ENCODE peak calls at places on chromosomes 11 and 22, in seven cellular contexts. K, O, E, X, P, Z and J are unnamed samples.

GRCh38 chr11:77208535-77208934 is 80.5 kb downstream of the MYO7A start:
- DNase-seq in K (no peak), O (no peak), E (no peak), X (no peak), P (peak; percentile 58), Z (no peak), J (no peak)

GRCh38 chr11:118198370-118198769 is 21.9 kb upstream of the SCN2B start:
- DNase-seq in K (peak; percentile 84), O (no peak), E (peak; percentile 76), X (peak; percentile 29), P (peak; percentile 93), Z (peak; percentile 82), J (peak; percentile 83)

GRCh38 chr22:25013634-25014033 is 61.1 kb downstream of the KIAA1671 start:
- DNase-seq in K (peak; percentile 37), O (no peak), E (peak; percentile 52), X (peak; percentile 52), P (no peak), Z (peak; percentile 27), J (no peak)

GRCh38 chr22:18033204-18033998 is 9.0 kb upstream of the MICAL3 start:
- DNase-seq in K (no peak), O (no peak), E (peak; percentile 35), X (no peak), P (peak; percentile 27), Z (no peak), J (no peak)

GRCh38 chr11:2750601-2751522 is 51.1 kb upstream of the KCNQ1OT1 start:
- DNase-seq in K (peak; percentile 12), O (no peak), E (no peak), X (no peak), P (peak; percentile 48), Z (peak; percentile 48), J (no peak)

GRCh38 chr22:32823024-32823730 is 21.7 kb downstream of the TIMP3 start:
- DNase-seq in K (no peak), O (peak; percentile 47), E (peak; percentile 43), X (no peak), P (no peak), Z (peak; percentile 54), J (no peak)

GRCh38 chr11:14267861-14268635 is 90.9 kb downstream of the RRAS2 start:
- DNase-seq in K (no peak), O (no peak), E (no peak), X (no peak), P (peak; percentile 25), Z (no peak), J (no peak)

GRCh38 chr11:13869404-13869886 is 93.1 kb upstream of the SPON1 start:
- DNase-seq in K (no peak), O (no peak), E (no peak), X (no peak), P (no peak), Z (no peak), J (no peak)

GRCh38 chr11:65646921-65647701 is 9.2 kb downstream of the SIPA1 start:
- DNase-seq in K (no peak), O (no peak), E (no peak), X (no peak), P (peak; percentile 83), Z (peak; percentile 56), J (no peak)

GRCh38 chr22:38850941-38851849 is 7.4 kb upstream of the NPTXR start:
- DNase-seq in K (no peak), O (peak; percentile 82), E (no peak), X (peak; percentile 60), P (no peak), Z (no peak), J (no peak)

GRCh38 chr22:30829901-30830550 is 135.4 kb downstream of the OSBP2 start:
- DNase-seq in K (no peak), O (peak; percentile 99), E (no peak), X (peak; percentile 99), P (no peak), Z (no peak), J (no peak)

GRCh38 chr11:1924646-1925372 is 5.3 kb downstream of the TNNT3 start:
- DNase-seq in K (no peak), O (no peak), E (no peak), X (no peak), P (peak; percentile 69), Z (no peak), J (no peak)

GRCh38 chr11:6443269-6444003 is 2.6 kb upstream of the HPX start:
- DNase-seq in K (peak; percentile 44), O (no peak), E (peak; percentile 54), X (peak; percentile 27), P (peak; percentile 82), Z (peak; percentile 38), J (peak; percentile 40)

GRCh38 chr11:120972621-120973020 is 51.3 kb upstream of the TBCEL start:
- DNase-seq in K (no peak), O (no peak), E (no peak), X (no peak), P (no peak), Z (no peak), J (no peak)

GRCh38 chr22:43148581-43148980 is 2.8 kb upstream of the TSPO start:
- DNase-seq in K (no peak), O (no peak), E (no peak), X (peak; percentile 35), P (peak; percentile 88), Z (no peak), J (no peak)

GRCh38 chr11:47244664-47245350 is 3.8 kb downstream of the ACP2 start:
- DNase-seq in K (no peak), O (no peak), E (no peak), X (no peak), P (no peak), Z (no peak), J (no peak)

GRCh38 chr22:40043086-40043485 is 48.3 kb downstream of the FAM83F start:
- DNase-seq in K (no peak), O (peak; percentile 48), E (peak; percentile 67), X (peak; percentile 41), P (no peak), Z (no peak), J (peak; percentile 25)

GRCh38 chr11:104968365-104968855 is at the start of gene CASP4:
- DNase-seq in K (no peak), O (peak; percentile 96), E (peak; percentile 30), X (peak; percentile 71), P (no peak), Z (no peak), J (peak; percentile 49)

GRCh38 chr11:128336203-128336602 is 251.2 kb downstream of the ETS1 start:
- DNase-seq in K (peak; percentile 50), O (peak; percentile 98), E (peak; percentile 69), X (no peak), P (peak; percentile 88), Z (peak; percentile 34), J (peak; percentile 61)

GRCh38 chr11:92048415-92048814 is 176.2 kb upstream of the FAT3 start:
- DNase-seq in K (no peak), O (peak; percentile 71), E (no peak), X (peak; percentile 58), P (no peak), Z (peak; percentile 55), J (no peak)

GRCh38 chr11:61889831-61890230 is 1.5 kb downstream of the FADS3 start:
- DNase-seq in K (no peak), O (no peak), E (no peak), X (no peak), P (no peak), Z (no peak), J (no peak)

GRCh38 chr11:61892085-61892370 is 683 bp upstream of the FADS3 start:
- DNase-seq in K (no peak), O (no peak), E (no peak), X (no peak), P (no peak), Z (no peak), J (no peak)

GRCh38 chr11:61888590-61888989 is 2.8 kb downstream of the FADS3 start:
- DNase-seq in K (no peak), O (no peak), E (no peak), X (no peak), P (no peak), Z (no peak), J (no peak)

GRCh38 chr11:61891331-61892084 is at the start of gene FADS3:
- DNase-seq in K (peak; percentile 91), O (peak; percentile 75), E (peak; percentile 86), X (peak; percentile 80), P (peak; percentile 94), Z (peak; percentile 84), J (peak; percentile 92)

GRCh38 chr11:61890536-61891330 is 612 bp downstream of the FADS3 start:
- DNase-seq in K (peak; percentile 50), O (peak; percentile 69), E (peak; percentile 69), X (peak; percentile 64), P (peak; percentile 89), Z (peak; percentile 59), J (peak; percentile 48)
- TF ChIP-seq CTCF in K (peak; percentile 25), O (peak; percentile 32), E (no peak), X (no peak), P (no peak), Z (no peak), J (no peak)

DNA sequence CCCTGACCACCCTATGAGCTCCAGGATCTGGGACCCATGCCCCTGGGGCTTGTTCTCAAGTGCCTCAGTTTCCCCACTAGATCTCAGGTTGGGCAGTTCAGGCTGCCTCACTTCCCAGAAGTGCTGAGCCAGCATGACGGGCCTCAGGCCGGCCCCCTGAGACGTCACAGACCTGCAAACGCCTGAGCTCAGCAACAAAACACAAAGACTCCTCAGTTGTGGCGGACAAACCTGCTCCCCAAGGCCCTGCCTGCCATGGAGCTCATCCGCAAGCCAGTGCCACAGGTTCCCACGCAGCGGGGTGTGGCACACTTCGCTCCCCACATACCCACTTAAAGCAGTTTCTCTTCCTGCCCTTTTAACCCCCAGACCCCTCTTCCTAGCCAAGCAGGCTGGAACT is 45.2 kb downstream of the NECTIN1 start:
- DNase-seq in K (no peak), O (peak; percentile 52), E (no peak), X (peak; percentile 89), P (no peak), Z (no peak), J (no peak)
- H3K4me1 ChIP-seq in K (peaks cover 34% of the 10 kb centered on the region), O (peaks cover 62% of the 10 kb centered on the region), E (no peaks in the 10 kb centered on the region), X (peaks cover 78% of the 10 kb centered on the region), P (peaks cover 16% of the 10 kb centered on the region), Z (peaks cover 27% of the 10 kb centered on the region), J (peaks cover 38% of the 10 kb centered on the region)

DNA sequence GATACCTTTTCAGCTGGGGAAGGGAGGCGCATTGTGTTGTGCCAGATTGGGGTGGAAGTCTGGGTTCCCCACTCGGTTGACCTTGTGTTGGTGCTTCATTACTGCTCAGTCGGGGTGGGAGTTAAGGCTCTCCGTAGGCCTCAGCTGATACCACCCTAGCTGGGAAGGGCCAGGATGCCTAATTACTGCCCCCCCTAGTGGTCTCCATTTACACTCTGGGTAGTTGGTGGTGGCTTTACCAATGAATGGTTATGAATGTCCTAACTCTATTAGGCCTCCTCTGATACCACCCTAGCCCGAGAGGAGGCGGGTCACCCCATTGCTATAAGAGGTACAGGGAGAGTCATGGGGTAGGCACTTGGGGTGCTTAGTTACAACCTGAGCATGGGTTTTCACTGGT is 27.5 kb upstream of the HIKESHI start:
- DNase-seq in K (no peak), O (no peak), E (no peak), X (no peak), P (no peak), Z (peak; percentile 8), J (no peak)
- TF ChIP-seq CTCF in K (no peak), O (peak; percentile 48), E (no peak), X (peak; percentile 8), P (no peak), Z (peak; percentile 42), J (no peak)

GRCh38 chr11:72100009-72100408 is 3.1 kb downstream of the LAMTOR1 start:
- DNase-seq in K (no peak), O (no peak), E (no peak), X (no peak), P (no peak), Z (no peak), J (no peak)
- H3K4me1 ChIP-seq in K (peaks cover 54% of the 10 kb centered on the region), O (peaks cover 13% of the 10 kb centered on the region), E (no peaks in the 10 kb centered on the region), X (peaks cover 31% of the 10 kb centered on the region), P (peaks cover 44% of the 10 kb centered on the region), Z (peaks cover 6% of the 10 kb centered on the region), J (peaks cover 42% of the 10 kb centered on the region)